ENCODE peak calls at places on chromosomes 5 and 9, in five cellular contexts. U is MCF 10A, P is fibroblast of mammary gland, M is hepatocyte, Z is mesothelial cell of epicardium. C is an unnamed sample.

GRCh38 chr9:105507096-105507495 is 50.8 kb upstream of the FKTN start:
- DNase-seq in U (no peak), P (no peak), M (no peak), Z (no peak), C (no peak)

GRCh38 chr9:91589101-91589553 is 165.5 kb upstream of the NFIL3 start:
- DNase-seq in U (peak), P (peak), M (peak), Z (no peak), C (no peak)

GRCh38 chr5:177301503-177302165 is 1.9 kb downstream of the RAB24 start:
- DNase-seq in U (peak), P (peak), M (no peak), Z (no peak), C (peak)

GRCh38 chr5:116778015-116778414 is 203.4 kb upstream of the SEMA6A start:
- DNase-seq in U (no peak), P (no peak), M (no peak), Z (no peak), C (no peak)

GRCh38 chr9:25678147-25678666 is at the start of gene TUSC1:
- DNase-seq in U (peak), P (peak), M (peak), Z (no peak), C (no peak)

GRCh38 chr5:58871648-58872242 is 288.9 kb downstream of the RAB3C start:
- DNase-seq in U (peak), P (peak), M (peak), Z (no peak), C (no peak)

GRCh38 chr9:123964756-123965155 is 34.8 kb upstream of the DENND1A start:
- DNase-seq in U (no peak), P (no peak), M (no peak), Z (no peak), C (no peak)

GRCh38 chr9:114516913-114517312 is 11.6 kb upstream of the WHRN start:
- DNase-seq in U (peak), P (peak), M (no peak), Z (no peak), C (no peak)

GRCh38 chr9:126661521-126662251 is 48.0 kb downstream of the LMX1B start:
- DNase-seq in U (peak), P (no peak), M (peak), Z (no peak), C (no peak)

GRCh38 chr5:60332244-60333018 is 367.5 kb downstream of the DEPDC1B start:
- DNase-seq in U (peak), P (peak), M (no peak), Z (no peak), C (no peak)

GRCh38 chr5:149152317-149152746 is 11.0 kb downstream of the ABLIM3 start:
- DNase-seq in U (no peak), P (peak), M (peak), Z (no peak), C (no peak)

GRCh38 chr5:149675467-149676201 is 54.5 kb upstream of the PPARGC1B start:
- DNase-seq in U (peak), P (no peak), M (peak), Z (no peak), C (no peak)

GRCh38 chr5:118657576-118657975 is 330.8 kb downstream of the DTWD2 start:
- DNase-seq in U (no peak), P (no peak), M (no peak), Z (no peak), C (no peak)

GRCh38 chr5:40386293-40386692 is 293.4 kb upstream of the PTGER4 start:
- DNase-seq in U (no peak), P (no peak), M (no peak), Z (no peak), C (no peak)

GRCh38 chr9:117407436-117408022 is 7.3 kb downstream of the ASTN2 start:
- DNase-seq in U (no peak), P (no peak), M (no peak), Z (no peak), C (no peak)

GRCh38 chr9:83538172-83538889 is at the start of gene FRMD3:
- DNase-seq in U (peak), P (peak), M (peak), Z (peak), C (peak)

GRCh38 chr5:113371788-113372196 is 63.0 kb downstream of the TSSK1B start:
- DNase-seq in U (no peak), P (no peak), M (no peak), Z (no peak), C (no peak)

GRCh38 chr9:98154678-98155077 is 35.7 kb upstream of the TRIM14 start:
- DNase-seq in U (no peak), P (no peak), M (no peak), Z (no peak), C (no peak)

GRCh38 chr5:26700759-26701384 is 337.5 kb downstream of the CDH9 start:
- DNase-seq in U (peak), P (peak), M (peak), Z (no peak), C (no peak)

GRCh38 chr9:101650096-101650495 is 55.3 kb upstream of the PPP3R2 start:
- DNase-seq in U (no peak), P (no peak), M (no peak), Z (no peak), C (no peak)

GRCh38 chr5:120096413-120096812 is 367.7 kb upstream of the PRR16 start:
- DNase-seq in U (peak), P (peak), M (no peak), Z (no peak), C (no peak)

GRCh38 chr5:150573216-150573615 is 65.3 kb downstream of the NDST1 start:
- DNase-seq in U (no peak), P (no peak), M (no peak), Z (no peak), C (no peak)

GRCh38 chr9:85258823-85259370 is 482.9 kb downstream of the AGTPBP1 start:
- DNase-seq in U (peak), P (peak), M (peak), Z (no peak), C (no peak)

GRCh38 chr5:39912880-39913279 is 488.1 kb upstream of the DAB2 start:
- DNase-seq in U (no peak), P (no peak), M (no peak), Z (no peak), C (no peak)

GRCh38 chr5:151047814-151048425 is 27.5 kb downstream of the GPX3 start:
- DNase-seq in U (peak), P (peak), M (no peak), Z (no peak), C (no peak)

GRCh38 chr9:77731930-77732329 is 83.8 kb upstream of the GNA14 start:
- DNase-seq in U (no peak), P (no peak), M (peak), Z (no peak), C (no peak)

GRCh38 chr5:17203329-17204132 is 13.9 kb upstream of the BASP1 start:
- DNase-seq in U (peak), P (peak), M (peak), Z (no peak), C (no peak)

GRCh38 chr9:130830199-130830598 is 4.9 kb upstream of the ABL1 start:
- DNase-seq in U (no peak), P (no peak), M (no peak), Z (no peak), C (no peak)

GRCh38 chr9:106801816-106802215 is 61.1 kb upstream of the ZNF462 start:
- DNase-seq in U (no peak), P (no peak), M (no peak), Z (no peak), C (no peak)

GRCh38 chr5:107567901-107568671 is 102.7 kb downstream of the EFNA5 start:
- DNase-seq in U (peak), P (no peak), M (no peak), Z (no peak), C (no peak)

GRCh38 chr9:96605328-96605727 is 14.3 kb downstream of the CDC14B start:
- DNase-seq in U (no peak), P (no peak), M (no peak), Z (no peak), C (no peak)

GRCh38 chr5:158559643-158560042 is 540.1 kb downstream of the EBF1 start:
- DNase-seq in U (no peak), P (no peak), M (no peak), Z (no peak), C (no peak)
- TF ChIP-seq CTCF in U (no peak), P (no peak), M (no peak), Z (no peak), C (no peak)

GRCh38 chr9:1969160-1969559 is 46.0 kb upstream of the SMARCA2 start:
- DNase-seq in U (no peak), P (no peak), M (no peak), Z (no peak), C (no peak)

GRCh38 chr9:1962036-1962535 is 53.1 kb upstream of the SMARCA2 start:
- DNase-seq in U (no peak), P (no peak), M (no peak), Z (no peak), C (no peak)

GRCh38 chr9:1969898-1970297 is 45.2 kb upstream of the SMARCA2 start:
- DNase-seq in U (no peak), P (no peak), M (no peak), Z (no peak), C (no peak)

GRCh38 chr9:1962588-1963134 is 52.5 kb upstream of the SMARCA2 start:
- DNase-seq in U (no peak), P (no peak), M (no peak), Z (no peak), C (no peak)

DNA sequence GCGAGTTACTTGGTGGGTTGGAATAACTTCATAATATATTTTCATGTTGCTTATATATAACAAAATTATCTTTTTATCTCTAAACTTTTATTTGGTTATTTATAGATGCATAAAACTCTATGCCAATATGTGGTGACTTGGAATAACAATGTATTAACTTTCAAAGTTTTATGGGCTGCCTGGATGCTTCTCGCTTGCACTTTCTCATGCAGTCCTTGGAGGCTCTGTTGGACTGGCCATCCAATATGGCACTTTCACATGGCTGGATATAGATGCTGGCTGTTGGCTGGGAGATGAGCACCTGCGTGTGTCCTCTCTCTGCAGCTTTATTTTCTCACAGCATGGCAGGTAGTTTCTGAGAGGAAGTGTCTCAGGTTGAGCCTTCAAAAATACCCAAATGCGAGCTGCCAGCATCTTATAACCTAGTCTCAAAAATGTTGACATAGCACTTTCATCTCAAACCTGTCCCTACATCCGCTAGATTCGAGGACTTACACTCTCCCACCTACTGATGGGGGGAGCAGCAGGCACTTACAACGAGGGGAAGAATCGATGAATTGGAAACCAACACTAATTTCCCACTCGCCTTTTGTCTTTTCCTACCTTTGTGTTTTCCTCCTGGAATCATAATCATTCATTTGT is 48.3 kb upstream of the SMARCA2 start:
- DNase-seq in U (no peak), P (no peak), M (no peak), Z (no peak), C (no peak)
- TF ChIP-seq CTCF in U (no peak), P (no peak), M (no peak), Z (no peak), C (no peak)

DNA sequence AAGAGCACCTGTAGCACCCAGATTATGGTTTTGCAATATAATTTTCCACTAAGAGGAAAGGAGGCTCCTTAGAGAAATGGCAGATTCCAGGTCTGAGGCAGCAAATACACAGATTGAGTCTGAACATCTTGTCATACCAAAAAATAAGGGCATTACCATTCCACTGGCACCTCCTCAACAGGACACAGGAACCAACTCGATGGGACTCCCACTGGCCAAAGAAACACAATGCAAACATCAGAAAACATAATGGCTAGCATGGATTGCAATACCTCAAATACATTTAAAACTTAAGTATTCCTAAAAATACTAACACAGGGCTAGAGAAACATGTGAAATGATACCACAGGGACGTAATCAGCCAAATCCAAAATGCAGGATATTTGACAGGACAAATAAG is 12.4 kb upstream of the RANBP17 start:
- DNase-seq in U (no peak), P (no peak), M (no peak), Z (no peak), C (no peak)
- TF ChIP-seq CTCF in U (no peak), P (peak), M (no peak), Z (no peak), C (no peak)

DNA sequence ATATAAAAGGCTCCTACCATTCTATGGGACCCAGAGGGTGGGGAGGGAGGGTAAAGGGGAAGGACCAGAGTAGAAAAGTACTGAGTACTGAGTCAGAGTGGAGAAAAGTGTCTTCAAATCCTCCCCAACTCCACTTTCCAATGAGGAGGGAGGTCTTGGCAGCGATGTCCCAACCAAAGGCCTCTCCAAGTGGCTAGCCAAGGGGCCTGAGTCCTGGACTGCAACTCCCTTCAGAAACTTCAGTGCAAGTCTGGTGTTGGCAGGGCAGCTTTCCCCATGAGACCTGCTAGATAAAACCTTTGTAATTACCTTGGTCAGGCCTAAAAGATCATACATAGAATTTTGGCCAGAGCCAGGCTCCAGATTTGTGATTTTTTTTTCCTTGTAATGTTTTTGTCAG is 111.3 kb upstream of the TNPO1 start:
- DNase-seq in U (no peak), P (no peak), M (no peak), Z (no peak), C (no peak)
- TF ChIP-seq CTCF in U (no peak), P (no peak), M (no peak), Z (no peak), C (no peak)

C was measured in type B pancreatic cell.